ENCODE peak calls at places on chromosomes 13 and 19, in four cellular contexts. G, R, Z and N are unnamed samples.

GRCh38 chr19:40089462-40089861 is 1.3 kb downstream of the ZNF780A start:
- DNase-seq in G (no peak), R (no peak), Z (no peak), N (no peak)

GRCh38 chr13:40446365-40446764 is 220.1 kb downstream of the FOXO1 start:
- DNase-seq in G (no peak), R (no peak), Z (no peak), N (no peak)

GRCh38 chr19:48806818-48807589 is 3.8 kb downstream of the BCAT2 start:
- DNase-seq in G (peak), R (no peak), Z (no peak), N (peak)

GRCh38 chr19:2199215-2199614 is 35.5 kb downstream of the DOT1L start:
- DNase-seq in G (no peak), R (no peak), Z (no peak), N (peak)

GRCh38 chr13:99827011-99827410 is 144.6 kb downstream of the ZIC5 start:
- DNase-seq in G (no peak), R (no peak), Z (no peak), N (no peak)

GRCh38 chr19:45763691-45764294 is 5.3 kb downstream of the SIX5 start:
- DNase-seq in G (no peak), R (no peak), Z (no peak), N (peak)

GRCh38 chr13:95921485-95921884 is 131.7 kb downstream of the UGGT2 start:
- DNase-seq in G (no peak), R (no peak), Z (no peak), N (no peak)

GRCh38 chr13:34035676-34036325 is 217.9 kb downstream of the RFC3 start:
- DNase-seq in G (no peak), R (no peak), Z (no peak), N (no peak)

GRCh38 chr19:45179063-45179847 is 671 bp downstream of the BLOC1S3 start:
- DNase-seq in G (peak), R (no peak), Z (no peak), N (peak)

GRCh38 chr13:99969934-99970760 is 1.4 kb downstream of the ZIC5 start:
- DNase-seq in G (peak), R (no peak), Z (no peak), N (no peak)

GRCh38 chr19:39046037-39046821 is 13.9 kb upstream of the FBXO27 start:
- DNase-seq in G (no peak), R (no peak), Z (no peak), N (no peak)

GRCh38 chr19:6204212-6204611 is 68.7 kb downstream of the ACSBG2 start:
- DNase-seq in G (no peak), R (no peak), Z (no peak), N (no peak)

GRCh38 chr13:98216135-98216565 is 39.1 kb upstream of the RNF113B start:
- DNase-seq in G (no peak), R (no peak), Z (no peak), N (peak)

GRCh38 chr13:99215466-99215865 is 14.8 kb downstream of the UBAC2 start:
- DNase-seq in G (no peak), R (no peak), Z (no peak), N (no peak)

GRCh38 chr13:97212540-97213146 is 9.5 kb upstream of the MBNL2 start:
- DNase-seq in G (no peak), R (no peak), Z (no peak), N (no peak)

GRCh38 chr19:42150353-42150752 is 18.1 kb upstream of the POU2F2 start:
- DNase-seq in G (no peak), R (no peak), Z (no peak), N (peak)

GRCh38 chr19:5655412-5655811 is 24.9 kb downstream of the MICOS13 start:
- DNase-seq in G (no peak), R (no peak), Z (no peak), N (no peak)

GRCh38 chr13:112664501-112665203 is 25.2 kb upstream of the ATP11A start:
- DNase-seq in G (no peak), R (no peak), Z (no peak), N (no peak)

GRCh38 chr13:39567569-39567968 is 35.4 kb downstream of the LHFPL6 start:
- DNase-seq in G (no peak), R (no peak), Z (no peak), N (no peak)

GRCh38 chr13:98261165-98261672 is 84.2 kb upstream of the RNF113B start:
- DNase-seq in G (no peak), R (no peak), Z (no peak), N (no peak)

GRCh38 chr19:15292847-15293582 is 39.3 kb downstream of the BRD4 start:
- DNase-seq in G (no peak), R (no peak), Z (no peak), N (no peak)

GRCh38 chr19:47110521-47111080 is 3.0 kb downstream of the ZC3H4 start:
- DNase-seq in G (peak), R (no peak), Z (no peak), N (no peak)

GRCh38 chr13:30577381-30577780 is 40.3 kb upstream of the USPL1 start:
- DNase-seq in G (no peak), R (no peak), Z (peak), N (no peak)

GRCh38 chr13:37492741-37493514 is 105.6 kb downstream of the POSTN start:
- DNase-seq in G (no peak), R (no peak), Z (no peak), N (no peak)

GRCh38 chr13:27476943-27477681 is 26.7 kb upstream of the MTIF3 start:
- DNase-seq in G (no peak), R (no peak), Z (no peak), N (no peak)

GRCh38 chr13:36919206-36919832 is 719 bp downstream of the SMAD9 start:
- DNase-seq in G (peak), R (no peak), Z (no peak), N (peak)

GRCh38 chr19:19224852-19225494 is 13.2 kb downstream of the NCAN start:
- DNase-seq in G (peak), R (peak), Z (no peak), N (no peak)

DNA sequence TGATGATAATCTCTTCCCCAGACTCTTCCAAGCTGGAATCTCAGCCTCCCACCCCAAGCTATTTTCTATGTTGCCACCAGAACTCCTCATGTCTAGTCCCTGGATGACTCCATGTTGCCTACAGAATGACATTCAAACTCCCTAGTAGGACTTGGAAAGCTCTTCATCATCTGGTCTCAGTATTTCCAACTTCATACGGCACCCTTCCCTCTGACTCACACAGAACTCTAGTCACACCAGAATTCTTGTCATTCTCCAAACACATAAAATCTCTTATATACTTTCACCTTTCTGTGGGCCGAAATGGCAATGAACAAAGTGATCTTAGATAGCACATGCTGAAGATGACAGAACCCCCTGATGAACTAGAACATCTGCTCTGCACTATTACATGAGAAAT is 86.2 kb downstream of the CAB39L start:
- DNase-seq in G (no peak), R (no peak), Z (no peak), N (no peak)
- TF ChIP-seq TAF1 in G (no peak), R (no peak), Z (no peak), N (no peak)

GRCh38 chr13:104011505-104012270 is 945.5 kb upstream of the SLC10A2 start:
- DNase-seq in G (no peak), R (no peak), Z (no peak), N (no peak)

GRCh38 chr13:104017317-104017716 is 951.1 kb upstream of the SLC10A2 start:
- DNase-seq in G (no peak), R (no peak), Z (no peak), N (no peak)

GRCh38 chr13:104014803-104015645 is 948.8 kb upstream of the SLC10A2 start:
- DNase-seq in G (no peak), R (no peak), Z (no peak), N (no peak)

GRCh38 chr13:104015646-104016396 is 949.6 kb upstream of the SLC10A2 start:
- DNase-seq in G (no peak), R (no peak), Z (no peak), N (no peak)
- H2AFZ ChIP-seq in G (no peak), R (no peak), Z (no peak), N (no peak)

DNA sequence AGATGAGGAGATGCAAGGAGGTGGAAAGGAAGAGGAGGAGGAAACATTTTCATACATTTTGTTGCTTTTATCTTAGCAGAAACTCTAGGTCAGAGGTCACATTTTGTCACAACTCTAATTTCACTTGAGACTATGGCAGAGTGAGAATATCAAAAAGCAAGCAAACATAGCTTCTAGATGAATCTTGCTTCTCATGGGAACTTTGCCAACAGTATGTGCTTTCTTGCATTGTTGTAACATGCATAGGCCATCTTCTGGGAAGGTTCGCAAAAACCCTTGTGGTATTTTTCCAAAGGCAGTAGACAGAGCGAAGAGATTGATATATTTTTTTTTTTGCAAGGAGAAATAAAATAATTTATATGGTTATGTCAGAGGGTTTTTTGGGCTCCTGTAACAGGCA is 291.3 kb downstream of the MTUS2 start:
- DNase-seq in G (no peak), R (no peak), Z (no peak), N (no peak)
- TF ChIP-seq NRF1 in G (no peak), R (no peak), Z (no peak), N (no peak)

GRCh38 chr13:22454586-22454985 is 726.2 kb upstream of the SGCG start:
- DNase-seq in G (no peak), R (peak), Z (no peak), N (no peak)

GRCh38 chr13:22449251-22449650 is 731.5 kb upstream of the SGCG start:
- DNase-seq in G (no peak), R (no peak), Z (no peak), N (no peak)

GRCh38 chr13:22447132-22447886 is 733.5 kb upstream of the SGCG start:
- DNase-seq in G (no peak), R (no peak), Z (no peak), N (no peak)

GRCh38 chr13:22455036-22455435 is 725.7 kb upstream of the SGCG start:
- DNase-seq in G (no peak), R (no peak), Z (no peak), N (no peak)

DNA sequence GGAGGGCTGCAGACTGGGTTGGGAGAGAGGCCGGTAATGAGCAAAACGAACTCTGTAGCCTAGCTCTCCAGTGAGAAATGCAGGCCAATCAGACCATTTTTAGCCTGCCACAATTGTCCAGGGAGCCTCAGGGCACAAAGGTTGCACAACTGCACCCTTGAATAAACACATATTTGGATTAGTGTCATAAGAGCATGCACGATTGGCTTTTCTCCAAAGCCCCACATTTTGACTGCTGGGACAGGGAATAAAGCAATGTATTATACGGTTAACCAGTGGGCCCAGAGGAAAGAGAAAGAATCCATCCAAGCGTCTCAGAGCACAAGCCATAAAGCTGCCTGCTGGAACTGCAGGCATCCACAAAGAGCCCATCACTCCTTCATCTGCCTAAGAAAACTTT is 729.4 kb upstream of the SGCG start:
- DNase-seq in G (no peak), R (no peak), Z (no peak), N (no peak)
- TF ChIP-seq TAF1 in G (no peak), R (no peak), Z (no peak), N (no peak)

GRCh38 chr19:10416083-10416379 is 4.3 kb upstream of the PDE4A start:
- DNase-seq in G (no peak), R (no peak), Z (no peak), N (no peak)

GRCh38 chr19:10418281-10419199 is 1.8 kb upstream of the PDE4A start:
- DNase-seq in G (no peak), R (no peak), Z (no peak), N (peak)

GRCh38 chr19:10417598-10418280 is 2.6 kb upstream of the PDE4A start:
- DNase-seq in G (no peak), R (no peak), Z (no peak), N (peak)

GRCh38 chr19:10419200-10419645 is 1.1 kb upstream of the PDE4A start:
- DNase-seq in G (peak), R (no peak), Z (no peak), N (peak)

GRCh38 chr19:10416380-10417257 is 3.7 kb upstream of the PDE4A start:
- DNase-seq in G (peak), R (peak), Z (peak), N (peak)
- H2AFZ ChIP-seq in G (peak), R (peak), Z (peak), N (peak)

GRCh38 chr19:58531052-58531600 is 11.5 kb upstream of the ZBTB45 start:
- DNase-seq in G (no peak), R (no peak), Z (no peak), N (no peak)
- TF ChIP-seq NRF1 in G (no peak), R (no peak), Z (no peak), N (no peak)

DNA sequence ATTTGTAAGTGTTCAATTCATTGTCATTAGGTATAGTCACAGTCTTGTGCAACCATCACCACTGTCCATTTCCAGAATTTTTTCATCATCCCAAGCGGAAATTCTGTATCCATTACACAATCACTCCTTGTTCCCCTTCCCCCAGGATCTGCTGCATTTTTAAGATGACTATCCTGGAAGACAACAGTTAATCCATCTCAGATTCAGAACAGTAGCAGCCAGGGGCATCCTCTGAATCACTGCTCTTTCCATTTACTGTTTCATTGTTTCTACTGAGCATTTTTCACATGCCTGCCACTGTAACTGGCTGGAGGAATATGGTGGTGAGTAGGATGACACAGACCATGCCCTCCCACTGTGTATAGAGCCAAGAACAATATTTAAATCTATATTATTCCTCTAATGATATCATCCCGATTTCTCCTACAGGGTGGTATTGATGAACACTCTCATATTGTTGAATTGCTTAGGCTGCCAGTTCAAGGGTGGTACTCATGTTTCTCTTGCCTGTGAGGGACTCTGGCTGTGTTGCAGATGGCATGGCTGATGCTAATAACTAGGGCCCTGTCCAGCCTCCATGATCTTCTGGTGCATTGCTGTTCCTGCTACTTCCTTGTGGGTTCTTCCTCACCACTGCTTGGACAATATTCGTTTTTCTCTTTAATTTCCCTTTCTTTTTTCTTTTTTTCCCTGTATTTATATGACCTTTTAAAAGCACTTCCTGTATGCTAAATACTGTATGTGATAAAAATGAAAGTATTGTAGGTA is 59.0 kb downstream of the WDFY2 start:
- DNase-seq in G (no peak), R (no peak), Z (no peak), N (no peak)
- TF ChIP-seq TAF1 in G (no peak), R (no peak), Z (no peak), N (no peak)

GRCh38 chr19:57279418-57280164 is 694 bp upstream of the ZNF460 start:
- DNase-seq in G (peak), R (peak), Z (peak), N (peak)
- H2AFZ ChIP-seq in G (peak), R (peak), Z (peak), N (peak)

DNA sequence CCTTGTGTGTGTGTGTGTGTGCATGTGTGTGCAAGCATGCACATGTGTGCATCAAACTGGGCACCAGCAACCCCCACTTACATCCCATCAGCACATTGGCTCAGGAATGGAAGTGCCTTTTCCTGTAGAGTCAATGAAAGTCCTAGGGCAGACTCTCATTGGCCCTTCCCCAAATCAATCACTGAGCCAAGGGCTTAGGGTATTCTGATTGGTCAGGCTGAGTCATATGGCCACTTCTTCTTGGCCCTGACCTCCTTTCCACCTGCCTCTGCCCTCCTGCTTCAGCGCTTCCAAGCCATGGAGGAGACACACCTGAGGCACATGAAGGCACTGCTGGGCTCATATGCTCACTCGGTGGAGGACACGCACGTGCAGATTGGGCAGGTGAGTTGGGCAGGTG is 20.9 kb downstream of the FCHO1 start:
- DNase-seq in G (no peak), R (no peak), Z (no peak), N (no peak)
- TF ChIP-seq NRF1 in G (no peak), R (no peak), Z (no peak), N (no peak)

GRCh38 chr13:23980160-23980551 is 82.9 kb upstream of the C1QTNF9B start:
- DNase-seq in G (peak), R (peak), Z (no peak), N (peak)
- TF ChIP-seq TAF1 in G (no peak), R (no peak), Z (no peak), N (no peak)